ENCODE peak calls at places on chromosomes 2 and 18, in four cellular contexts. A is A549, C is H1, M is K562. E is an unnamed sample.

GRCh38 chr2:223488814-223489213 is 113.3 kb downstream of the SCG2 start:
- DNase-seq in A (no peak), C (no peak), M (peak; percentile 13), E (no peak)

GRCh38 chr18:76866631-76867030 is 44.3 kb downstream of the ZNF236 start:
- DNase-seq in A (no peak), C (no peak), M (no peak), E (no peak)

GRCh38 chr2:222318026-222318711 is 19.4 kb upstream of the PAX3 start:
- DNase-seq in A (peak; percentile 57), C (peak; percentile 89), M (peak; percentile 17), E (peak; percentile 53)

GRCh38 chr2:23480991-23481797 is 96.2 kb downstream of the KLHL29 start:
- DNase-seq in A (peak; percentile 67), C (no peak), M (no peak), E (peak; percentile 20)

GRCh38 chr18:29840101-29840500 is 1202.4 kb downstream of the DSC3 start:
- DNase-seq in A (no peak), C (no peak), M (no peak), E (no peak)

GRCh38 chr2:232376713-232377112 is 1.8 kb upstream of the ALPP start:
- DNase-seq in A (no peak), C (no peak), M (no peak), E (no peak)

GRCh38 chr2:15638720-15639119 is 47.1 kb downstream of the DDX1 start:
- DNase-seq in A (no peak), C (no peak), M (no peak), E (no peak)

GRCh38 chr2:96538487-96539214 is 2.1 kb downstream of the ARID5A start:
- DNase-seq in A (no peak), C (peak; percentile 88), M (no peak), E (peak; percentile 74)

GRCh38 chr18:22493255-22493654 is 75.5 kb upstream of the CTAGE1 start:
- DNase-seq in A (no peak), C (no peak), M (no peak), E (no peak)

GRCh38 chr2:18444806-18445205 is 115.6 kb downstream of the RDH14 start:
- DNase-seq in A (no peak), C (no peak), M (no peak), E (no peak)

GRCh38 chr2:9536504-9536903 is 19.1 kb downstream of the ADAM17 start:
- DNase-seq in A (peak; percentile 32), C (no peak), M (no peak), E (no peak)

GRCh38 chr2:95270541-95271081 is 3.6 kb upstream of the PROM2 start:
- DNase-seq in A (no peak), C (peak; percentile 23), M (no peak), E (no peak)

GRCh38 chr18:12639990-12640880 is 17.7 kb downstream of the SPIRE1 start:
- DNase-seq in A (peak; percentile 36), C (no peak), M (peak; percentile 29), E (peak; percentile 68)

GRCh38 chr2:46364797-46365457 is 67.7 kb downstream of the EPAS1 start:
- DNase-seq in A (peak; percentile 50), C (no peak), M (peak; percentile 63), E (peak; percentile 57)

GRCh38 chr2:149170911-149171310 is 132.4 kb downstream of the LYPD6B start:
- DNase-seq in A (no peak), C (no peak), M (no peak), E (no peak)

GRCh38 chr2:224210495-224211472 is 171.7 kb upstream of the SERPINE2 start:
- DNase-seq in A (no peak), C (no peak), M (no peak), E (no peak)

GRCh38 chr2:239570971-239571520 is 170.2 kb upstream of the HDAC4 start:
- DNase-seq in A (no peak), C (no peak), M (no peak), E (no peak)

GRCh38 chr2:16652296-16653082 is 13.1 kb downstream of the CYRIA start:
- DNase-seq in A (no peak), C (no peak), M (no peak), E (no peak)

GRCh38 chr2:74894261-74895030 is 60.5 kb downstream of the HK2 start:
- DNase-seq in A (no peak), C (no peak), M (no peak), E (no peak)

GRCh38 chr2:193943406-193943960 is 1713.5 kb upstream of the SLC39A10 start:
- DNase-seq in A (no peak), C (no peak), M (no peak), E (no peak)

GRCh38 chr18:66510357-66511027 is 93.4 kb downstream of the CDH19 start:
- DNase-seq in A (no peak), C (no peak), M (no peak), E (no peak)

GRCh38 chr18:39801848-39802247 is 2153.2 kb upstream of the PIK3C3 start:
- DNase-seq in A (no peak), C (no peak), M (no peak), E (no peak)

GRCh38 chr2:142914507-142915313 is 37.2 kb downstream of the KYNU start:
- DNase-seq in A (no peak), C (no peak), M (no peak), E (no peak)

GRCh38 chr18:55982992-55983391 is 395.0 kb upstream of the TCF4 start:
- DNase-seq in A (no peak), C (no peak), M (peak; percentile 45), E (no peak)

GRCh38 chr2:85697096-85697495 is 2.9 kb downstream of the GNLY start:
- DNase-seq in A (no peak), C (no peak), M (no peak), E (no peak)
- TF ChIP-seq PHF8 in A (no peak), C (no peak), M (no peak), E (no peak)

DNA sequence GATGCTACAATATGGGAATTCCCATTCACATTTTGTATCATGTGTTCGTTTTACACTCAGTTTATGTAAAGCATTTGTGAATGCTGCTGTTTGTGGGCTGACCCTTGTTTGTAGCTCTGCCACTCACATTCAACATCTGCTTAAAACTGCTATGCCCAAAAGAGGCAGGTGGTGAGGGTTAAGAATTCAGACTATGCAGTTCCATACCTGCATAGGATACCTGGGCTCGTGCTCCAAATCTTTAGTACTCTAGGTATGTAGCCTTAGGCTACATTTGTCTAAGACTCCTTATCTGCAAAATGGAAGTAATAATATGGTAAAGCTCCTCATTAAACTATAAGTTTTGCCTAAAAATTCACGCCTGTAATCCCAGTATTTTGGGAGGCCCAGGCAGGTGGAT is 199.5 kb downstream of the GPD2 start:
- DNase-seq in A (no peak), C (no peak), M (no peak), E (no peak)
- TF ChIP-seq PHF8 in A (no peak), C (no peak), M (no peak), E (no peak)

GRCh38 chr2:11870064-11870463 is 123.6 kb downstream of the LPIN1 start:
- DNase-seq in A (no peak), C (peak; percentile 19), M (no peak), E (no peak)

GRCh38 chr2:11871421-11871820 is 125.0 kb downstream of the LPIN1 start:
- DNase-seq in A (no peak), C (peak; percentile 4), M (no peak), E (no peak)

GRCh38 chr2:11870584-11870983 is 124.2 kb downstream of the LPIN1 start:
- DNase-seq in A (no peak), C (peak; percentile 34), M (no peak), E (no peak)

GRCh38 chr2:11867926-11868325 is 121.5 kb downstream of the LPIN1 start:
- DNase-seq in A (no peak), C (peak; percentile 30), M (peak; percentile 89), E (no peak)

DNA sequence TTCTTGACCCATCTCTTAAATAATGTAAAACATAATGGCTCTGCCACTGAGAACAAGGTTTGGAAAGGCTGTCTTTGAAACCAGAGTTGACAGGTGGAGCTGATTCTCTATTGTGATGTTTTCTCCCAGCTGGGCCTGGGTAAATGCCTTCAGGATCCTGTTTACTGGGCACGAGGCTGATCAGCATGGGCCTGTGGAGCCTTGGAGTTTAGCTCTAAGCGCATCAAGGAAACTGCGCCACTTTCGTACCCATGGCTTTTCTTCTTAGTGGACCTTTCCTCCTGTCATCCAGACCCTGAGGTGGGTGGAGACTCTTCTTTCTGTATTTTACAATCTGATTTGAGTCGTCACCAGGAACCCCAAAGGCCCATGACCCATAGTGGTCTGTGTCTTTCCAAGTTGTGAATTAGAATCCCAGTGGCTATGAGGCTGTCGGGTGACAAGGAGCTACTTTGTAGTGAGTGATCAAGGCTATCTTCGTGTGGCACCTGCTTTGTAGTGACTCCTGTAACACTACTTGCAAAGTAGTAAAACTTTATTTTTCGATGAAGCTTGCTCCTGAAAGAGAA is 123.1 kb downstream of the LPIN1 start:
- DNase-seq in A (no peak), C (peak; percentile 32), M (no peak), E (no peak)
- TF ChIP-seq PHF8 in A (no peak), C (no peak), M (no peak), E (no peak)

GRCh38 chr2:111157071-111157661 is 36.5 kb downstream of the BCL2L11 start:
- DNase-seq in A (no peak), C (no peak), M (no peak), E (no peak)
- TF ChIP-seq PHF8 in A (no peak), C (no peak), M (no peak), E (no peak)

E was measured in HepG2.